ENCODE peak calls at places on chromosome 14, in seven cellular contexts. One of them, this sample, is unnamed.

GRCh38 chr14:64812412-64812811 is 67.3 kb downstream of the SPTB start:
- DNase-seq in HepG2: no peak
- DNase-seq in H1: no peak
- DNase-seq in HCT116: peak; percentile 47
- DNase-seq in K562: peak; percentile 38
- DNase-seq in endothelial cell of umbilical vein: no peak
- DNase-seq in SK-N-SH: no peak
- DNase-seq in this sample: no peak

GRCh38 chr14:63952053-63952932 is 99.5 kb downstream of the SYNE2 start:
- DNase-seq in HepG2: no peak
- DNase-seq in H1: no peak
- DNase-seq in HCT116: no peak
- DNase-seq in K562: no peak
- DNase-seq in endothelial cell of umbilical vein: peak; percentile 6
- DNase-seq in SK-N-SH: no peak
- DNase-seq in this sample: no peak

GRCh38 chr14:73809386-73809785 is 42.2 kb upstream of the PTGR2 start:
- DNase-seq in HepG2: no peak
- DNase-seq in H1: no peak
- DNase-seq in HCT116: no peak
- DNase-seq in K562: no peak
- DNase-seq in endothelial cell of umbilical vein: no peak
- DNase-seq in SK-N-SH: no peak
- DNase-seq in this sample: no peak

GRCh38 chr14:96202441-96203094 is 2.1 kb upstream of the BDKRB2 start:
- DNase-seq in HepG2: no peak
- DNase-seq in H1: no peak
- DNase-seq in HCT116: no peak
- DNase-seq in K562: no peak
- DNase-seq in endothelial cell of umbilical vein: no peak
- DNase-seq in SK-N-SH: no peak
- DNase-seq in this sample: no peak

GRCh38 chr14:63857467-63858030 is 4.7 kb downstream of the SYNE2 start:
- DNase-seq in HepG2: no peak
- DNase-seq in H1: no peak
- DNase-seq in HCT116: no peak
- DNase-seq in K562: no peak
- DNase-seq in endothelial cell of umbilical vein: no peak
- DNase-seq in SK-N-SH: no peak
- DNase-seq in this sample: no peak

GRCh38 chr14:95862243-95862642 is 14.4 kb upstream of the TUNAR start:
- DNase-seq in HepG2: no peak
- DNase-seq in H1: no peak
- DNase-seq in HCT116: no peak
- DNase-seq in K562: no peak
- DNase-seq in endothelial cell of umbilical vein: no peak
- DNase-seq in SK-N-SH: no peak
- DNase-seq in this sample: no peak

GRCh38 chr14:70186826-70187483 is 1.8 kb downstream of the SLC8A3 start:
- DNase-seq in HepG2: no peak
- DNase-seq in H1: no peak
- DNase-seq in HCT116: no peak
- DNase-seq in K562: no peak
- DNase-seq in endothelial cell of umbilical vein: peak; percentile 19
- DNase-seq in SK-N-SH: peak; percentile 83
- DNase-seq in this sample: no peak

GRCh38 chr14:79728331-79728730 is 483.0 kb downstream of the DIO2 start:
- DNase-seq in HepG2: no peak
- DNase-seq in H1: no peak
- DNase-seq in HCT116: no peak
- DNase-seq in K562: no peak
- DNase-seq in endothelial cell of umbilical vein: no peak
- DNase-seq in SK-N-SH: no peak
- DNase-seq in this sample: no peak

GRCh38 chr14:74697543-74697942 is 15.3 kb downstream of the AREL1 start:
- DNase-seq in HepG2: no peak
- DNase-seq in H1: no peak
- DNase-seq in HCT116: no peak
- DNase-seq in K562: no peak
- DNase-seq in endothelial cell of umbilical vein: no peak
- DNase-seq in SK-N-SH: no peak
- DNase-seq in this sample: no peak

GRCh38 chr14:71498151-71498734 is 434.0 kb upstream of the RGS6 start:
- DNase-seq in HepG2: no peak
- DNase-seq in H1: no peak
- DNase-seq in HCT116: no peak
- DNase-seq in K562: no peak
- DNase-seq in endothelial cell of umbilical vein: no peak
- DNase-seq in SK-N-SH: no peak
- DNase-seq in this sample: no peak

GRCh38 chr14:61147369-61147897 is 133.7 kb downstream of the TMEM30B start:
- DNase-seq in HepG2: no peak
- DNase-seq in H1: no peak
- DNase-seq in HCT116: no peak
- DNase-seq in K562: no peak
- DNase-seq in endothelial cell of umbilical vein: peak; percentile 60
- DNase-seq in SK-N-SH: no peak
- DNase-seq in this sample: no peak

GRCh38 chr14:65472189-65472588 is 59.7 kb downstream of the FUT8 start:
- DNase-seq in HepG2: no peak
- DNase-seq in H1: no peak
- DNase-seq in HCT116: no peak
- DNase-seq in K562: no peak
- DNase-seq in endothelial cell of umbilical vein: no peak
- DNase-seq in SK-N-SH: no peak
- DNase-seq in this sample: no peak

GRCh38 chr14:77790566-77791224 is 9.2 kb upstream of the ADCK1 start:
- DNase-seq in HepG2: no peak
- DNase-seq in H1: no peak
- DNase-seq in HCT116: no peak
- DNase-seq in K562: no peak
- DNase-seq in endothelial cell of umbilical vein: no peak
- DNase-seq in SK-N-SH: no peak
- DNase-seq in this sample: no peak

GRCh38 chr14:22900088-22900799 is 17.2 kb downstream of the REM2 start:
- DNase-seq in HepG2: peak; percentile 83
- DNase-seq in H1: no peak
- DNase-seq in HCT116: peak; percentile 70
- DNase-seq in K562: peak; percentile 71
- DNase-seq in endothelial cell of umbilical vein: peak; percentile 70
- DNase-seq in SK-N-SH: peak; percentile 72
- DNase-seq in this sample: peak; percentile 26

GRCh38 chr14:96098309-96098998 is 59.3 kb downstream of the C14orf132 start:
- DNase-seq in HepG2: peak; percentile 36
- DNase-seq in H1: peak; percentile 58
- DNase-seq in HCT116: peak; percentile 64
- DNase-seq in K562: peak; percentile 18
- DNase-seq in endothelial cell of umbilical vein: peak; percentile 24
- DNase-seq in SK-N-SH: peak; percentile 70
- DNase-seq in this sample: no peak

GRCh38 chr14:20811994-20812393 is 9.3 kb upstream of the RNASE1 start:
- DNase-seq in HepG2: no peak
- DNase-seq in H1: no peak
- DNase-seq in HCT116: no peak
- DNase-seq in K562: no peak
- DNase-seq in endothelial cell of umbilical vein: peak; percentile 12
- DNase-seq in SK-N-SH: no peak
- DNase-seq in this sample: no peak

GRCh38 chr14:100292776-100293461 is 13.3 kb downstream of the SLC25A29 start:
- DNase-seq in HepG2: no peak
- DNase-seq in H1: no peak
- DNase-seq in HCT116: no peak
- DNase-seq in K562: no peak
- DNase-seq in endothelial cell of umbilical vein: no peak
- DNase-seq in SK-N-SH: peak; percentile 17
- DNase-seq in this sample: no peak

GRCh38 chr14:77659822-77660221 is 43.4 kb upstream of the SPTLC2 start:
- DNase-seq in HepG2: no peak
- DNase-seq in H1: no peak
- DNase-seq in HCT116: no peak
- DNase-seq in K562: no peak
- DNase-seq in endothelial cell of umbilical vein: no peak
- DNase-seq in SK-N-SH: no peak
- DNase-seq in this sample: no peak

GRCh38 chr14:53432378-53432802 is 279.3 kb upstream of the DDHD1 start:
- DNase-seq in HepG2: peak; percentile 59
- DNase-seq in H1: peak; percentile 21
- DNase-seq in HCT116: peak; percentile 40
- DNase-seq in K562: peak; percentile 7
- DNase-seq in endothelial cell of umbilical vein: peak; percentile 70
- DNase-seq in SK-N-SH: peak; percentile 47
- DNase-seq in this sample: no peak

GRCh38 chr14:26982071-26982470 is 384.2 kb upstream of the NOVA1 start:
- DNase-seq in HepG2: no peak
- DNase-seq in H1: no peak
- DNase-seq in HCT116: no peak
- DNase-seq in K562: no peak
- DNase-seq in endothelial cell of umbilical vein: no peak
- DNase-seq in SK-N-SH: no peak
- DNase-seq in this sample: no peak

GRCh38 chr14:34826661-34827060 is 48.5 kb downstream of the BAZ1A start:
- DNase-seq in HepG2: no peak
- DNase-seq in H1: no peak
- DNase-seq in HCT116: no peak
- DNase-seq in K562: no peak
- DNase-seq in endothelial cell of umbilical vein: no peak
- DNase-seq in SK-N-SH: no peak
- DNase-seq in this sample: no peak

GRCh38 chr14:50985816-50986396 is 41.6 kb upstream of the PYGL start:
- DNase-seq in HepG2: no peak
- DNase-seq in H1: no peak
- DNase-seq in HCT116: no peak
- DNase-seq in K562: no peak
- DNase-seq in endothelial cell of umbilical vein: no peak
- DNase-seq in SK-N-SH: no peak
- DNase-seq in this sample: no peak

DNA sequence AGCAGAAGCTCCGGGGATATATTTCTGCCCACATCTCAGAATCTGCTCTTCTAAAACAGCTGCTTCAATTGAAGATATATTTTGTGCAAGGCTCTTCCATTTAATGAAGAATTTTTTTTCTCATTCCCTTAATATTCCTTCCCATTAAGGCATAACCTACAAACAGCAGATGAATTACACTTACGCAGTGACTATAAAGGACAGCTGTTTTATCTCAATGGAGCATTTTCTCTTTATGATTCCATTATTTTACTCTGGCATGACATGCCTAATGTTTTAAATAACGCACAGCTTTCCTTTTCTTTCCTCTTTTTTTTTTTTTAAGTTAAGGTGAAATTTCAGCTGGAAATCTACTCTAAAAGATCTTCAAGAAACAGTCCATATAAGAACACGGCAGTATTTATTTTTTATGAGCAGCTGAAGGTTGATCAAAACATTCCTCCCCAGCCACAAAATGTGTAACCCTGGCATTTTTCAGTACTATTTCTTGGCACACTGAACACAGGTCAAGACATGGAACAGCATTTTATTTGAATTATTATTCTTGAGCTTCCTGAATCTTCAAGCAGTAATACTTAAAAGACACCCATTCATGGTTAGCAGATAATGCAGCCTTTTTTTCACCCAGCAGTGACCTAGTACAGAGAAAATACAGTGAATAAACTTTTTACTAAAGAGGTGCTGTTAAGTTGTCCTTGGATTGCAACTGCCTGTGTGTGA is 118.0 kb upstream of the FOXN3 start:
- DNase-seq in HepG2: no peak
- DNase-seq in H1: no peak
- DNase-seq in HCT116: no peak
- DNase-seq in K562: no peak
- DNase-seq in endothelial cell of umbilical vein: peak; percentile 46
- DNase-seq in SK-N-SH: no peak
- DNase-seq in this sample: no peak
- H3K9ac ChIP-seq in HepG2: no peak overlapping the region
- H3K9ac ChIP-seq in H1: no peak overlapping the region
- H3K9ac ChIP-seq in HCT116: no peak overlapping the region
- H3K9ac ChIP-seq in K562: no peak overlapping the region
- H3K9ac ChIP-seq in endothelial cell of umbilical vein: no peak overlapping the region
- H3K9ac ChIP-seq in SK-N-SH: no peak overlapping the region
- H3K9ac ChIP-seq in this sample: no peak overlapping the region

DNA sequence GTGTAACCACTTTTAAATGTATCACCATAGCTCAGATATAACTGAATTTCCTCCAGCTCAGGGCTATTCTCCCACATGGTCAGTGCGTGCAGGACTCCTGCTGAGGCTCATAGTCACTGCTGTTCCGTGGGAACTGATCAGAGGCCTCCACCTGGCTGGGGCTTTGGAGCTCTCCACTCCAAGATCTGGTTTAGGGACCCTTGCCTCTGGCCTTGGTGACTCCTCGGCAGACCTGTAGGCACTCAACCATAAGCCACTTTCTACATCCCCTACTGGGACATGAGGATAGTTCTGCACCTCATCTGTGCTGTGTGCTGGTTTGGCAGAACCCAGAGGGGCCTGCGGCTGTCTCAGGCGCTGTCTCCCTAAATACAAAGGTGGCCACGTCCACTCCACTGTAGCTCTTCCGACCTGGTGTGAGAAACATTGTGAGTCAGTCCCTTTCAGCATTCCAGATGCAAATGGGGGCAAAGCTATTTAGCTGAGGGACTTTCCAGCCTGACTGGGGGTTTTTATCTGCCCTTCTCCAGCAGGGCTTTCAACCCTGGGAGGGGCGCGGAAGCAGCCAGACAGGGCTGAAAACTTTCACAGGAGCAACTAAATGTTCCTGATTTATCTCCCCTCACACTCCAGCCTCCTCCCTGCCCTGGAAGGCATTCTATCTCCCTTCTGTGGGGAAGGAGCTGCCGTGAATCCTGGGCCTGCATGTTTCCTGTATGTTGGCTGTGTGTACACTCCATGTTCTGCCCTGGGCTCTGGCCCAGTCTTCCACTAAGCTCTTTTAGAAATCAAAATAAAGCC is 218.3 kb upstream of the DAAM1 start:
- DNase-seq in HepG2: no peak
- DNase-seq in H1: peak; percentile 34
- DNase-seq in HCT116: no peak
- DNase-seq in K562: no peak
- DNase-seq in endothelial cell of umbilical vein: no peak
- DNase-seq in SK-N-SH: no peak
- DNase-seq in this sample: no peak
- TF ChIP-seq POLR2AphosphoS5 in HepG2: no peak
- TF ChIP-seq POLR2AphosphoS5 in H1: no peak
- TF ChIP-seq POLR2AphosphoS5 in HCT116: no peak
- TF ChIP-seq POLR2AphosphoS5 in K562: no peak
- TF ChIP-seq POLR2AphosphoS5 in endothelial cell of umbilical vein: no peak
- TF ChIP-seq POLR2AphosphoS5 in SK-N-SH: no peak
- TF ChIP-seq POLR2AphosphoS5 in this sample: no peak

GRCh38 chr14:89489796-89490506 is 72.9 kb upstream of the FOXN3 start:
- DNase-seq in HepG2: no peak
- DNase-seq in H1: no peak
- DNase-seq in HCT116: no peak
- DNase-seq in K562: no peak
- DNase-seq in endothelial cell of umbilical vein: no peak
- DNase-seq in SK-N-SH: no peak
- DNase-seq in this sample: no peak
- H3K9ac ChIP-seq in HepG2: no peak overlapping the region
- H3K9ac ChIP-seq in H1: no peak overlapping the region
- H3K9ac ChIP-seq in HCT116: no peak overlapping the region
- H3K9ac ChIP-seq in K562: no peak overlapping the region
- H3K9ac ChIP-seq in endothelial cell of umbilical vein: no peak overlapping the region
- H3K9ac ChIP-seq in SK-N-SH: no peak overlapping the region
- H3K9ac ChIP-seq in this sample: no peak overlapping the region

GRCh38 chr14:69129264-69129880 is 23.5 kb downstream of the DCAF5 start:
- DNase-seq in HepG2: peak; percentile 72
- DNase-seq in H1: no peak
- DNase-seq in HCT116: peak; percentile 52
- DNase-seq in K562: peak; percentile 51
- DNase-seq in endothelial cell of umbilical vein: peak; percentile 82
- DNase-seq in SK-N-SH: peak; percentile 55
- DNase-seq in this sample: peak; percentile 67
- TF ChIP-seq POLR2AphosphoS5 in HepG2: no peak
- TF ChIP-seq POLR2AphosphoS5 in H1: no peak
- TF ChIP-seq POLR2AphosphoS5 in HCT116: no peak
- TF ChIP-seq POLR2AphosphoS5 in K562: no peak
- TF ChIP-seq POLR2AphosphoS5 in endothelial cell of umbilical vein: no peak
- TF ChIP-seq POLR2AphosphoS5 in SK-N-SH: no peak
- TF ChIP-seq POLR2AphosphoS5 in this sample: no peak

This sample was measured in SK-N-MC.